ENCODE peak calls at places on chromosomes 13 and 19, in six cellular contexts. R, M, E, N, F and Q are unnamed samples.

GRCh38 chr13:108944760-108945159 is 315.3 kb downstream of the MYO16 start:
- DNase-seq in R (no peak), M (no peak), E (peak; percentile 63), N (peak; percentile 56), F (no peak), Q (no peak)

GRCh38 chr19:30090476-30090875 is 148.4 kb downstream of the URI1 start:
- DNase-seq in R (no peak), M (no peak), E (no peak), N (no peak), F (no peak), Q (no peak)

GRCh38 chr13:113927661-113928581 is 46.0 kb downstream of the C13orf46 start:
- DNase-seq in R (no peak), M (peak; percentile 16), E (peak; percentile 89), N (no peak), F (peak; percentile 83), Q (peak; percentile 53)

GRCh38 chr13:59879281-59879680 is 284.4 kb downstream of the DIAPH3 start:
- DNase-seq in R (no peak), M (no peak), E (no peak), N (no peak), F (no peak), Q (no peak)

GRCh38 chr13:27789495-27790303 is 2.6 kb upstream of the GSX1 start:
- DNase-seq in R (no peak), M (no peak), E (no peak), N (peak; percentile 19), F (no peak), Q (no peak)

GRCh38 chr13:85798999-85799646 is at the start of gene SLITRK6:
- DNase-seq in R (no peak), M (no peak), E (peak; percentile 85), N (peak; percentile 3), F (no peak), Q (no peak)

GRCh38 chr13:95834134-95834765 is 157.3 kb downstream of the DNAJC3 start:
- DNase-seq in R (peak; percentile 50), M (peak; percentile 73), E (peak; percentile 76), N (peak; percentile 80), F (peak; percentile 68), Q (peak; percentile 33)

GRCh38 chr13:99993660-99994455 is 12.3 kb downstream of the ZIC2 start:
- DNase-seq in R (no peak), M (no peak), E (peak; percentile 59), N (no peak), F (no peak), Q (no peak)

GRCh38 chr19:2648528-2648937 is 54.0 kb downstream of the GNG7 start:
- DNase-seq in R (peak; percentile 72), M (peak; percentile 91), E (peak; percentile 87), N (peak; percentile 74), F (peak; percentile 64), Q (peak; percentile 69)

GRCh38 chr19:46839752-46840151 is 10.9 kb downstream of the AP2S1 start:
- DNase-seq in R (no peak), M (no peak), E (no peak), N (no peak), F (no peak), Q (no peak)

GRCh38 chr13:51838235-51838846 is 6.6 kb downstream of the TMEM272 start:
- DNase-seq in R (no peak), M (no peak), E (peak; percentile 67), N (no peak), F (no peak), Q (no peak)
- H3K4me3 ChIP-seq in R (no peak overlapping the region), M (no peak overlapping the region), E (no peak overlapping the region), N (no peak overlapping the region), F (no peak overlapping the region), Q (no peak overlapping the region)

DNA sequence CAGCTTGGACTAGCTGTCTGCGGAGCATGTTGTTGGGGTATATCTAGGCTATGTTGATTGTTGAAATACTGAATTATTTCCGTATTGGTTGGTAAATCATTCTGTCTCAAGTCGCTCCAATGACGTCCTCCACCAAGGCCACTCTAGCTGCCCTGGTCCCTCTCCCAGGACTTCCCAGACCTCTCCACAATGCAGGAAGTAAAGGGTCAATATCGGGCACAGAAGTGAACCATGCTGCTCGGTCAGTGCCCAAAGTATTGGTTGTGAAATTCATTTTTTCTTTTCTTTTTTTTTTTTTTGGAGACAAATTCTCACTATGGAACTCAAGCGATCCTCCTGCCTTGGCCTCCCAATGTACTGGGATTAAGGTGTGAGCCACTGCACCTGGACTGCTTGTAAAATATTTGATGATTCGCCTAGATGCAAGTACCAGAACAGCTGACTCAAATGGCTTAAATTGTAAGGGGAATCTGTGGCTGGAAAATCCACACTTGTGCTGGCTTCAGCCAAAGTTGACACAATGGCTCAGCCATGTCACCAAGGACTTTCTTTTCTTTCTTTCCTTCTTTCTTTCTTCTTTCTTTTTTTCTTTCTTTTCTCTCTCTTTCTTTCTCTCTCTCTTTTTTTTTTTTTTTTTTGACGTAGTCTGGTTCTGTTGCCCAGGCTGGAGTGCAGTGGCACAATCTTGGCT is 43.7 kb downstream of the NUMBL start:
- DNase-seq in R (no peak), M (no peak), E (peak; percentile 36), N (no peak), F (no peak), Q (no peak)
- H3K4me3 ChIP-seq in R (no peak overlapping the region), M (peak overlapping the region; percentile 25), E (no peak overlapping the region), N (no peak overlapping the region), F (no peak overlapping the region), Q (peak overlapping the region; percentile 36)

DNA sequence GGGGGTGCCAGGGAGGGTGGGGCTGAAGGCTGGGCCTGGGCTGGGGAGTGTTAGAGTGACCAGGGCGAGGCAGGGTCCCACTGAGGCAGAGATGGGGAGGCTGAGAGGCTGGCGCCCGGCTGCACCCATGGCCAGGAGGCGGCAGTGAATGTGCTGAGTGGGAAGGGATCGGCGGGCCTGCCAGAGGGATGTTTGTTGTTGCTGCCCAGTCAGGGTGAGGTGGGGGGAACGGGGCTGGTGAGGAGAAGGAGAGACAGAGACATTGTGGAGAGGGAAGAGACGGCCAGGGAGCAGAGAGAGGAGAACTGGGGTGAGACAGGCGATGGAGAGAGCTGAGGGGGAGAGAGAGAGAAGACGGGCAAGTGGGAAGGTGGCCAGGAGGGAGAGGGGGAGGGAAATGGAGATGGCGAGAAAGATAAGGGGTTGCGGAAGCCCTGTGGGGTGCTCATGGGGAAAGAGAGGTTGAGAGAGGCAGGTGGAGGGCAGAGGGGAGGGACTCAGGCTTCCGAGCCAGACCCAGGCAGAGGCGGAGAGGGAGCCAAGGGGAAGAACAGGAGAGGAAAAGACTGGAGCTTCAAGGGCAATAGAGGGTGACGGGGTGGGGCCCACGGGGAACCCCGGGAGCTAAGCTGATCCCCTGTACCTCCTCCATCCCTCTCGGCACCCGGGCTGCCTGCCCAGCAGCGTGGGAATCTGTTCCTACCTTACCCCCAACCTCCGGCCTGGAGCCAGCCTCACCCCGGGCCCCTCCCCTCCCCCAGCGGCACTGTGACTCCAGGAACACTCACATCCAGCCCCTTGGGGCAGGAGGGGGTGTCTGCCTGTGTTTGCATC is 690 bp upstream of the B3GNT8 start:
- DNase-seq in R (no peak), M (peak; percentile 66), E (peak; percentile 22), N (peak; percentile 71), F (peak; percentile 32), Q (peak; percentile 58)
- H3K4me3 ChIP-seq in R (no peak overlapping the region), M (peak overlapping the region; percentile 38), E (peak overlapping the region; percentile 51), N (peak overlapping the region; percentile 38), F (peak overlapping the region; percentile 44), Q (peak overlapping the region; percentile 74)

GRCh38 chr19:12983091-12983490 is 12.2 kb upstream of the NFIX start:
- DNase-seq in R (no peak), M (no peak), E (no peak), N (no peak), F (no peak), Q (no peak)
- H3K4me3 ChIP-seq in R (peak overlapping the region; percentile 48), M (peak overlapping the region; percentile 42), E (peak overlapping the region; percentile 42), N (no peak overlapping the region), F (no peak overlapping the region), Q (peak overlapping the region; percentile 58)